ENCODE peak calls at places on chromosomes 12 and 14, in six cellular contexts. I is A172; V is WTC11; H is stimulated activated CD4-positive, alpha-beta T cell treated with anti-CD3 and anti-CD28 coated beads, Interleukin-15, amount 100 ng/mL, for 1 hour; W is glutamatergic neuron; F is heart left ventricle. A is an unnamed sample.

GRCh38 chr12:109461846-109462766 is 15.0 kb downstream of the KCTD10 start:
- DNase-seq in I (peak), V (peak), H (no peak), W (peak), F (peak), A (no peak)

GRCh38 chr12:7602287-7602686 is 63.4 kb downstream of the APOBEC1 start:
- DNase-seq in I (peak), V (no peak), H (no peak), W (no peak), F (no peak), A (no peak)

GRCh38 chr12:6963016-6963731 is 7.3 kb downstream of the PHB2 start:
- DNase-seq in I (no peak), V (peak), H (no peak), W (no peak), F (no peak), A (peak)

GRCh38 chr12:68623059-68623458 is 12.4 kb downstream of the RAP1B start:
- DNase-seq in I (no peak), V (no peak), H (no peak), W (no peak), F (no peak), A (peak)

GRCh38 chr14:101005447-101005846 is 101.9 kb upstream of the RTL1 start:
- DNase-seq in I (no peak), V (no peak), H (no peak), W (no peak), F (peak), A (peak)

GRCh38 chr12:27602516-27602915 is 78.5 kb downstream of the PPFIBP1 start:
- DNase-seq in I (no peak), V (no peak), H (no peak), W (no peak), F (no peak), A (no peak)

GRCh38 chr12:71304306-71304705 is 135.3 kb upstream of the LGR5 start:
- DNase-seq in I (no peak), V (no peak), H (no peak), W (no peak), F (no peak), A (no peak)

GRCh38 chr14:34460841-34461240 is 1.2 kb downstream of the SPTSSA start:
- DNase-seq in I (no peak), V (no peak), H (no peak), W (no peak), F (no peak), A (peak)

GRCh38 chr14:104639889-104640548 is 35.4 kb upstream of the TMEM179 start:
- DNase-seq in I (peak), V (peak), H (no peak), W (peak), F (peak), A (peak)

GRCh38 chr14:100911665-100912316 is 8.3 kb upstream of the RTL1 start:
- DNase-seq in I (no peak), V (no peak), H (no peak), W (no peak), F (no peak), A (no peak)

GRCh38 chr14:49594347-49595089 is 4.2 kb upstream of the LRR1 start:
- DNase-seq in I (no peak), V (no peak), H (no peak), W (no peak), F (no peak), A (peak)

GRCh38 chr14:63405715-63406114 is 87.0 kb upstream of the GPHB5 start:
- DNase-seq in I (no peak), V (no peak), H (no peak), W (no peak), F (no peak), A (no peak)

GRCh38 chr12:42588981-42589464 is 523 bp downstream of the PRICKLE1 start:
- DNase-seq in I (peak), V (peak), H (no peak), W (peak), F (peak), A (no peak)

GRCh38 chr14:74508844-74509428 is 15.4 kb downstream of the ISCA2 start:
- DNase-seq in I (no peak), V (no peak), H (no peak), W (no peak), F (no peak), A (no peak)

A was measured in Karpas-422.